ENCODE peak calls at places on chromosomes 12 and 14, in nine cellular contexts. A is AG09319; B is EL; J is HEK293T; E is NCI-H82; V is omental fat pad; G is T-cell; S is CD4-positive, alpha-beta T cell; N is aorta. P is an unnamed sample.

GRCh38 chr12:122437656-122438121 is 15.2 kb upstream of the CLIP1 start:
- DNase-seq in V (peak; percentile 43), A (no peak), S (no peak), N (peak; percentile 84), B (peak; percentile 68), E (no peak), G (no peak), J (no peak), P (no peak)

GRCh38 chr14:100846309-100846859 is 20.5 kb downstream of the MEG3 start:
- DNase-seq in N (no peak), E (no peak), S (no peak), A (no peak), B (no peak), J (no peak), G (no peak), V (no peak), P (no peak)

GRCh38 chr12:117118838-117119591 is 19.8 kb upstream of the TESC start:
- DNase-seq in N (no peak), B (no peak), V (no peak), A (no peak), J (no peak), G (no peak), E (peak; percentile 82), S (no peak), P (no peak)

GRCh38 chr14:95227279-95227860 is 70.0 kb upstream of the DICER1 start:
- DNase-seq in V (no peak), A (no peak), B (peak; percentile 27), G (no peak), N (no peak), S (no peak), J (peak; percentile 53), E (no peak), P (peak; percentile 66)

GRCh38 chr12:24561411-24561871 is 387.5 kb downstream of the BCAT1 start:
- DNase-seq in A (no peak), N (peak; percentile 22), V (no peak), S (no peak), J (peak; percentile 28), G (no peak), E (peak; percentile 90), B (peak; percentile 41), P (no peak)

GRCh38 chr14:45715946-45716345 is 462.9 kb upstream of the MIS18BP1 start:
- DNase-seq in E (no peak), V (no peak), N (no peak), A (no peak), B (peak; percentile 34), J (no peak), G (no peak), S (no peak), P (no peak)

GRCh38 chr14:100589760-100590469 is 2.7 kb upstream of the BEGAIN start:
- DNase-seq in S (no peak), A (no peak), J (no peak), G (no peak), E (no peak), N (no peak), B (no peak), V (no peak), P (no peak)

GRCh38 chr12:89162704-89163261 is 189.5 kb downstream of the DUSP6 start:
- DNase-seq in S (no peak), A (peak; percentile 94), V (no peak), N (peak; percentile 81), E (no peak), B (peak; percentile 98), G (no peak), J (no peak), P (peak; percentile 49)

GRCh38 chr12:57800965-57801364 is 17.6 kb downstream of the AVIL start:
- DNase-seq in E (no peak), S (no peak), B (no peak), V (no peak), N (no peak), A (no peak), G (no peak), J (no peak), P (no peak)

GRCh38 chr14:75993567-75994041 is 8.0 kb downstream of the IFT43 start:
- DNase-seq in E (no peak), J (no peak), G (no peak), N (no peak), S (no peak), V (no peak), B (no peak), A (no peak), P (no peak)

GRCh38 chr12:49230176-49230575 is 34.7 kb upstream of the TUBA1C start:
- DNase-seq in S (no peak), V (no peak), J (no peak), G (no peak), N (no peak), E (no peak), A (no peak), B (no peak), P (no peak)

GRCh38 chr12:124506145-124506831 is 61.1 kb downstream of the NCOR2 start:
- DNase-seq in V (peak; percentile 48), N (peak; percentile 91), S (no peak), B (peak; percentile 38), J (no peak), E (no peak), A (no peak), G (no peak), P (peak; percentile 64)

GRCh38 chr14:29616922-29617321 is 310.7 kb downstream of the PRKD1 start:
- DNase-seq in N (no peak), E (no peak), B (no peak), V (no peak), G (no peak), A (no peak), J (no peak), S (no peak), P (no peak)

GRCh38 chr12:57135487-57135886 is 7.2 kb downstream of the LRP1 start:
- DNase-seq in B (peak; percentile 41), N (no peak), J (no peak), G (no peak), S (no peak), A (peak; percentile 61), V (no peak), E (no peak), P (no peak)

GRCh38 chr12:15855646-15856045 is 26.5 kb upstream of the STRAP start:
- DNase-seq in S (no peak), V (no peak), B (peak; percentile 64), G (no peak), J (no peak), N (no peak), E (no peak), A (no peak), P (no peak)

GRCh38 chr14:88551936-88552565 is 2.8 kb downstream of the PTPN21 start:
- DNase-seq in V (no peak), S (no peak), G (no peak), A (no peak), J (peak; percentile 35), E (peak; percentile 59), N (no peak), B (peak; percentile 45), P (no peak)

GRCh38 chr14:64708148-64709004 is 4.2 kb downstream of the PLEKHG3 start:
- DNase-seq in S (no peak), G (peak; percentile 55), J (no peak), E (no peak), V (no peak), B (peak; percentile 36), N (peak; percentile 80), A (no peak), P (no peak)

GRCh38 chr12:33926095-33926494 is 96.2 kb upstream of the ALG10 start:
- DNase-seq in S (no peak), B (no peak), J (no peak), A (no peak), G (no peak), E (no peak), N (no peak), V (no peak), P (no peak)

GRCh38 chr12:3964404-3964803 is 91.2 kb upstream of the PARP11 start:
- DNase-seq in N (no peak), A (no peak), B (no peak), E (peak; percentile 82), J (peak; percentile 21), V (no peak), S (no peak), G (no peak), P (no peak)

GRCh38 chr14:74932401-74932901 is 9.4 kb upstream of the RPS6KL1 start:
- DNase-seq in S (no peak), N (no peak), B (no peak), E (no peak), G (no peak), J (no peak), A (no peak), V (no peak), P (no peak)

GRCh38 chr12:106309671-106310313 is 7.3 kb downstream of the TCP11L2 start:
- DNase-seq in V (no peak), N (no peak), S (no peak), J (no peak), B (peak; percentile 71), E (no peak), G (no peak), A (no peak), P (no peak)

GRCh38 chr14:96297000-96297399 is 41.0 kb downstream of the BDKRB1 start:
- DNase-seq in V (no peak), B (no peak), A (no peak), N (no peak), J (no peak), G (no peak), E (no peak), S (no peak), P (no peak)

GRCh38 chr12:12736759-12737676 is 19.9 kb downstream of the CDKN1B start:
- DNase-seq in S (no peak), B (peak; percentile 85), N (no peak), A (no peak), J (no peak), E (peak; percentile 62), V (no peak), G (peak; percentile 52), P (no peak)

GRCh38 chr12:63922446-63922845 is 77.9 kb downstream of the SRGAP1 start:
- DNase-seq in A (peak; percentile 53), G (no peak), V (no peak), S (no peak), N (no peak), B (peak; percentile 80), J (no peak), E (no peak), P (no peak)

GRCh38 chr14:37403656-37404055 is 191.4 kb downstream of the FOXA1 start:
- DNase-seq in S (no peak), A (no peak), N (no peak), J (no peak), V (no peak), E (peak; percentile 49), G (no peak), B (no peak), P (no peak)

GRCh38 chr14:24513009-24513408 is 4.9 kb upstream of the CMA1 start:
- DNase-seq in E (no peak), S (no peak), N (no peak), J (no peak), A (no peak), G (no peak), V (no peak), B (no peak), P (no peak)

GRCh38 chr12:18868673-18869072 is 130.8 kb downstream of the CAPZA3 start:
- DNase-seq in N (no peak), S (no peak), B (peak; percentile 42), G (no peak), V (no peak), E (no peak), A (peak; percentile 18), J (no peak), P (no peak)

GRCh38 chr14:77630111-77630510 is 13.7 kb upstream of the SPTLC2 start:
- DNase-seq in V (no peak), B (no peak), J (no peak), N (no peak), A (no peak), G (no peak), S (no peak), E (no peak), P (no peak)

GRCh38 chr12:106753526-106753925 is 21.0 kb upstream of the RIC8B start:
- DNase-seq in B (no peak), J (no peak), G (peak; percentile 36), A (no peak), E (no peak), N (no peak), V (no peak), S (peak; percentile 49), P (no peak)

GRCh38 chr12:45973526-45973925 is 16.8 kb downstream of the SCAF11 start:
- DNase-seq in G (no peak), J (no peak), V (no peak), N (no peak), A (no peak), B (peak; percentile 36), E (no peak), S (no peak), P (no peak)

GRCh38 chr14:34000396-34000795 is 49.5 kb upstream of the EGLN3 start:
- DNase-seq in J (no peak), S (no peak), G (no peak), A (no peak), N (no peak), V (no peak), B (no peak), E (no peak), P (no peak)

P was measured in breast epithelium.